ENCODE peak calls at places on chromosomes 12 and 14, in nine cellular contexts. W is left lung, Y is tibial artery, D is dorsolateral prefrontal cortex, A is DND-41, H is transverse colon, S is body of pancreas, R is prostate gland, N is gastrocnemius medialis. F is an unnamed sample.
A peak's percentile ranks its signal among the peaks of the same experiment; 100 is the strongest.

GRCh38 chr14:39181693-39182047 is 6.6 kb downstream of the PNN start:
- DNase-seq in W (no peak), Y (no peak), D (no peak), A (no peak), H (no peak), S (no peak), R (no peak), N (no peak), F (no peak)

GRCh38 chr14:89042021-89042420 is 217.6 kb downstream of the TTC8 start:
- DNase-seq in W (no peak), Y (no peak), D (no peak), A (no peak), H (no peak), S (no peak), R (no peak), N (no peak), F (no peak)

GRCh38 chr14:54790092-54790491 is 112.5 kb downstream of the GCH1 start:
- DNase-seq in W (no peak), Y (no peak), D (no peak), A (no peak), H (no peak), S (no peak), R (no peak), N (no peak), F (no peak)

GRCh38 chr14:93717222-93717967 is 70.9 kb downstream of the PRIMA1 start:
- DNase-seq in W (no peak), Y (no peak), D (no peak), A (no peak), H (no peak), S (no peak), R (no peak), N (no peak), F (no peak)

GRCh38 chr14:39682563-39682962 is 250.3 kb upstream of the FBXO33 start:
- DNase-seq in W (no peak), Y (no peak), D (no peak), A (no peak), H (no peak), S (no peak), R (no peak), N (no peak), F (no peak)

GRCh38 chr12:107494331-107494730 is 191.3 kb upstream of the PWP1 start:
- DNase-seq in W (no peak), Y (no peak), D (no peak), A (no peak), H (no peak), S (no peak), R (no peak), N (no peak), F (no peak)

GRCh38 chr12:16155938-16156337 is 121.5 kb downstream of the SLC15A5 start:
- DNase-seq in W (no peak), Y (no peak), D (no peak), A (no peak), H (no peak), S (no peak), R (no peak), N (no peak), F (no peak)

GRCh38 chr12:122790393-122791075 is 16.2 kb downstream of the CCDC62 start:
- DNase-seq in W (no peak), Y (no peak), D (no peak), A (no peak), H (no peak), S (no peak), R (no peak), N (no peak), F (no peak)

GRCh38 chr12:17478908-17479673 is 610.9 kb downstream of the RERGL start:
- DNase-seq in W (no peak), Y (no peak), D (no peak), A (no peak), H (no peak), S (no peak), R (no peak), N (no peak), F (no peak)

GRCh38 chr12:23884909-23885308 is 64.6 kb downstream of the SOX5 start:
- DNase-seq in W (no peak), Y (no peak), D (no peak), A (no peak), H (no peak), S (no peak), R (no peak), N (no peak), F (no peak)

GRCh38 chr14:76760331-76761197 is 704 bp upstream of the VASH1 start:
- DNase-seq in W (no peak), Y (peak; percentile 54), D (no peak), A (no peak), H (no peak), S (no peak), R (peak; percentile 2), N (no peak), F (no peak)

GRCh38 chr12:54358620-54358944 is 5.7 kb downstream of the GPR84 start:
- DNase-seq in W (no peak), Y (no peak), D (no peak), A (no peak), H (no peak), S (no peak), R (no peak), N (no peak), F (no peak)

GRCh38 chr12:54355104-54355815 is 9.0 kb downstream of the GPR84 start:
- DNase-seq in W (no peak), Y (no peak), D (no peak), A (no peak), H (no peak), S (no peak), R (no peak), N (no peak), F (no peak)

GRCh38 chr12:54357802-54358619 is 6.3 kb downstream of the GPR84 start:
- DNase-seq in W (peak; percentile 37), Y (no peak), D (peak; percentile 55), A (peak; percentile 73), H (peak; percentile 32), S (no peak), R (no peak), N (no peak), F (peak; percentile 53)

GRCh38 chr12:54356228-54356627 is 8.1 kb downstream of the GPR84 start:
- DNase-seq in W (no peak), Y (no peak), D (no peak), A (no peak), H (no peak), S (no peak), R (peak; percentile 50), N (no peak), F (no peak)

DNA sequence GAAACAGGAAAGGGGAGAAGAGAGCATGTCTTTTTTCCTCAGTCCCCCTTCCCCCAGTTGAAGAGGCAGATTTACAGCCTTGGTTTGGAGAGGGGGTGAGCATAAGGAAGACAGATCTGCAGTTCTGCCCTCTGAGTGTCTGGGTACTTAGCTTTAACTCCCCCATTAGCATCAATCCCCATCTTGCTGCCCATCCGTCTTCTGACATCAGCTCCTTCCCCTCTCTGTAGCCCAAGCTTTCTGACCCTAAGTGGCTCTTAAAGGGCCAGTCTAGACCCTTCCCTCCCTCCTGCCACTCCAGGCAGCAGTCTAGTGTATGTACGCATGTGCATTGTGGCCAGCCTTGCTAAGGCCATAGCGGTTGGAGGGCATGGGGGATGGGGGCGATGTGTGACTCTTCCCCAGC is 7.3 kb downstream of the GPR84 start:
- DNase-seq in W (no peak), Y (no peak), D (no peak), A (no peak), H (no peak), S (no peak), R (no peak), N (no peak), F (no peak)
- H3K4me3 ChIP-seq in W (no peak overlapping the region), Y (no peak overlapping the region), D (no peak overlapping the region), A (no peak overlapping the region), H (no peak overlapping the region), S (no peak overlapping the region), R (no peak overlapping the region), N (no peak overlapping the region), F (no peak overlapping the region)

DNA sequence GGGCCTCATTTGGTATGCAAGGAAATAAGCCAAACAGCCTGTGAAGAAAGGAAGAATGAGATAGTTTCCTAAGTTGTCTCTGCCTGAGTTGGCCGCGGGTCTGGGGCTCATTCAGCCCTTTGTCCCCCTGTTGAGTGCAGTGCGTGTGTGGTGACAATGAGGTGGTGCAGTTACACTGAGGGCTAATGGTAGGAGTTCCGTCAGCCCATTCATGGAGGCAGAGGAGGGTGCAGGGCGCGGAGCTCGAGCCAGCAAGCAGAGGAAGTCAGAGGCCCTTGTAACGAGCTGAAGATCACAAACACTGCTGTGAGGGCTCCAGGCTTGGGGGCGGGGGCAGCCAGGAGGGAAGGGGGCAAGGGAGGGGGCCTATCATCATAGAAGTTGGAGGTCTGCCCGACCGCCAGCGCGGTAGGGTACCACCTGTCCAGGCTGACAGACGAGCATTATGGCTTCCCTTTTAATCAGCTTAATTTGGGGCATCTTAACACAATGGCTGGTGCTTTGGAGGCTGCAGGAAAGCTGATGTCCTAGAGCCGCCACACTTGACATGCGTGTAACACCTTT is 20.5 kb downstream of the CCND2 start:
- DNase-seq in W (no peak), Y (peak; percentile 33), D (no peak), A (no peak), H (no peak), S (no peak), R (no peak), N (no peak), F (no peak)
- H3K4me3 ChIP-seq in W (no peak overlapping the region), Y (no peak overlapping the region), D (no peak overlapping the region), A (no peak overlapping the region), H (no peak overlapping the region), S (no peak overlapping the region), R (no peak overlapping the region), N (no peak overlapping the region), F (no peak overlapping the region)

DNA sequence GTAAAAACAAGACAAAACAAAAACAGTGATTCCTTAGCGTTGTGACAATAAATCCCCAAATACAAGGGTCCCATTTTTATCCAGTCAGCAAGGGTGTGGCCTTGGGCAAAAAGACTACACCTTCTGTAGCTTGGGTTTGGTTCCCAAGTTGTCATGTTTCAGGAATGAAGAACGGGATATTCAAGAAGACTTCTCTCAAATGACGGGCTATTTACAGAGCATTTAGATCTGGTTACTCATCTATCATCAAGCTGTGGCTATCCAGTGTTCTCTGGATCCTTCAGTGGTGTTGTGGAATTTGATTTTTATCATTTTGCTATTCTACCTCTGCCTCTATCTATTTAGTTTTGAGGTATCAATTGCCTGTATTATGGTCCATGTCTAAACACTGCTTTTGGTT is 219.7 kb downstream of the SLC25A21 start:
- DNase-seq in W (no peak), Y (no peak), D (no peak), A (no peak), H (no peak), S (no peak), R (no peak), N (no peak), F (no peak)
- H3K4me3 ChIP-seq in W (no peak overlapping the region), Y (no peak overlapping the region), D (no peak overlapping the region), A (no peak overlapping the region), H (no peak overlapping the region), S (no peak overlapping the region), R (no peak overlapping the region), N (no peak overlapping the region), F (no peak overlapping the region)

DNA sequence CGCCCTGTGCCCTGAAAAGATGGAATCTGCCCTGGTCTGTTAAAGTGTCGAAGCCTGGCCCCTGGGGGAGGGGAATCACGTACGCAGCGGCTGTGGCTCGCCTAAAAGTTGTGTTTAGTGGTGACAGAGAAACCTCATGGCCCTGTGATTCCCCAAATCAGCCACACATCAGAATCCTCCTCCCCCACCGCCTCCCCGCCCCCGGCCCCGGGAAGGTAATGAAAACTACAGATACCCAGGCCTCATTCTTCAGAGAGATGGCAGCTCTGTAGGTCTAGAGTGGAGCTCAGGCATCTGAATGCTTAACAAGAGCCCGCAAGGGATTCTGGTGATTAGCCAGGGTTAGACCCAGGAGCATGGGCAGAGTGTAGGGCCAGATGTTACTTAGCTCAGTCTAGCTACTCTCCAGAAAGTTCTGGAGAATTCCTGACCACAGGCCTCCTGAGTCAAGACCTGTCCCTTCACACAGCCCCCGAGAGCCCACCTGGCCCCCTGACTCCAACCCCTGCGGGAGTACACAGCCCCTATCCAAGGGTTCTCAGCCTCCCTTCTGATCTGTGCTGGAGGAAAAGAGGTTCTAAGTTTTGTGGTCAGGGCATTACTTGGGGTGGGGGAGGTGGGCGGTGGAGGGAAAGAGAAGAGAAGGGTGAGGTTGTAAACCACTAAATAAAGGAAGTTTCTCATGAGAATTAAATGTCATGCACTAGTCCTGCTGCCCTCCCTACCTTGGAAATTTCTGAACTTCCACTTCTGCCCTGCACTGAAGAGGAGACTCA is 114.8 kb downstream of the PLXNC1 start:
- DNase-seq in W (no peak), Y (no peak), D (no peak), A (peak; percentile 72), H (peak; percentile 33), S (no peak), R (no peak), N (no peak), F (peak; percentile 92)
- H3K4me3 ChIP-seq in W (peak overlapping the region; percentile 34), Y (peak overlapping the region; percentile 67), D (peak overlapping the region; percentile 37), A (peak overlapping the region; percentile 48), H (peak overlapping the region; percentile 50), S (no peak overlapping the region), R (no peak overlapping the region), N (peak overlapping the region; percentile 63), F (peak overlapping the region; percentile 74)